ENCODE peak calls at places on chromosomes 2 and 18, in five cellular contexts. One of them, this sample, is unnamed.

GRCh38 chr2:77813614-77814013 is 291.4 kb upstream of the LRRTM4 start:
- DNase-seq in activated CD4-positive, CD25-positive, alpha-beta regulatory T cell treated with anti-CD3 and anti-CD28 coated beads, Interleukin-2, amount 50 U/mL, for 16 hours: no peak
- DNase-seq in foreskin fibroblast: no peak
- DNase-seq in MM.1S: no peak
- DNase-seq in HTR-8/SVneo: no peak
- DNase-seq in this sample: no peak

GRCh38 chr2:113791697-113792590 is 35.5 kb upstream of the SLC35F5 start:
- DNase-seq in activated CD4-positive, CD25-positive, alpha-beta regulatory T cell treated with anti-CD3 and anti-CD28 coated beads, Interleukin-2, amount 50 U/mL, for 16 hours: no peak
- DNase-seq in foreskin fibroblast: no peak
- DNase-seq in MM.1S: peak; percentile 89
- DNase-seq in HTR-8/SVneo: no peak
- DNase-seq in this sample: no peak

GRCh38 chr2:226573158-226573557 is 226.5 kb downstream of the IRS1 start:
- DNase-seq in activated CD4-positive, CD25-positive, alpha-beta regulatory T cell treated with anti-CD3 and anti-CD28 coated beads, Interleukin-2, amount 50 U/mL, for 16 hours: no peak
- DNase-seq in foreskin fibroblast: no peak
- DNase-seq in MM.1S: no peak
- DNase-seq in HTR-8/SVneo: no peak
- DNase-seq in this sample: no peak

GRCh38 chr2:649461-650342 is 27.5 kb downstream of the TMEM18 start:
- DNase-seq in activated CD4-positive, CD25-positive, alpha-beta regulatory T cell treated with anti-CD3 and anti-CD28 coated beads, Interleukin-2, amount 50 U/mL, for 16 hours: no peak
- DNase-seq in foreskin fibroblast: no peak
- DNase-seq in MM.1S: no peak
- DNase-seq in HTR-8/SVneo: no peak
- DNase-seq in this sample: no peak

GRCh38 chr18:50610349-50610748 is 50.5 kb downstream of the MAPK4 start:
- DNase-seq in activated CD4-positive, CD25-positive, alpha-beta regulatory T cell treated with anti-CD3 and anti-CD28 coated beads, Interleukin-2, amount 50 U/mL, for 16 hours: no peak
- DNase-seq in foreskin fibroblast: no peak
- DNase-seq in MM.1S: no peak
- DNase-seq in HTR-8/SVneo: no peak
- DNase-seq in this sample: no peak

GRCh38 chr2:9763356-9764152 is 79.7 kb upstream of the TAF1B start:
- DNase-seq in activated CD4-positive, CD25-positive, alpha-beta regulatory T cell treated with anti-CD3 and anti-CD28 coated beads, Interleukin-2, amount 50 U/mL, for 16 hours: no peak
- DNase-seq in foreskin fibroblast: no peak
- DNase-seq in MM.1S: no peak
- DNase-seq in HTR-8/SVneo: no peak
- DNase-seq in this sample: no peak

GRCh38 chr2:217065695-217066405 is 206.0 kb upstream of the TNP1 start:
- DNase-seq in activated CD4-positive, CD25-positive, alpha-beta regulatory T cell treated with anti-CD3 and anti-CD28 coated beads, Interleukin-2, amount 50 U/mL, for 16 hours: no peak
- DNase-seq in foreskin fibroblast: peak; percentile 94
- DNase-seq in MM.1S: no peak
- DNase-seq in HTR-8/SVneo: peak; percentile 37
- DNase-seq in this sample: no peak

GRCh38 chr18:31526374-31526773 is 28.4 kb downstream of the DSG2 start:
- DNase-seq in activated CD4-positive, CD25-positive, alpha-beta regulatory T cell treated with anti-CD3 and anti-CD28 coated beads, Interleukin-2, amount 50 U/mL, for 16 hours: no peak
- DNase-seq in foreskin fibroblast: no peak
- DNase-seq in MM.1S: no peak
- DNase-seq in HTR-8/SVneo: no peak
- DNase-seq in this sample: no peak

GRCh38 chr18:3979024-3979423 is 476.1 kb downstream of the DLGAP1 start:
- DNase-seq in activated CD4-positive, CD25-positive, alpha-beta regulatory T cell treated with anti-CD3 and anti-CD28 coated beads, Interleukin-2, amount 50 U/mL, for 16 hours: no peak
- DNase-seq in foreskin fibroblast: no peak
- DNase-seq in MM.1S: no peak
- DNase-seq in HTR-8/SVneo: no peak
- DNase-seq in this sample: no peak

GRCh38 chr2:217792611-217793527 is 209.9 kb downstream of the TNS1 start:
- DNase-seq in activated CD4-positive, CD25-positive, alpha-beta regulatory T cell treated with anti-CD3 and anti-CD28 coated beads, Interleukin-2, amount 50 U/mL, for 16 hours: no peak
- DNase-seq in foreskin fibroblast: peak; percentile 19
- DNase-seq in MM.1S: no peak
- DNase-seq in HTR-8/SVneo: no peak
- DNase-seq in this sample: no peak

GRCh38 chr2:240752209-240752608 is 60.5 kb downstream of the AQP12A start:
- DNase-seq in activated CD4-positive, CD25-positive, alpha-beta regulatory T cell treated with anti-CD3 and anti-CD28 coated beads, Interleukin-2, amount 50 U/mL, for 16 hours: no peak
- DNase-seq in foreskin fibroblast: no peak
- DNase-seq in MM.1S: no peak
- DNase-seq in HTR-8/SVneo: no peak
- DNase-seq in this sample: no peak

GRCh38 chr2:210961249-210961648 is 404.9 kb downstream of the CPS1 start:
- DNase-seq in activated CD4-positive, CD25-positive, alpha-beta regulatory T cell treated with anti-CD3 and anti-CD28 coated beads, Interleukin-2, amount 50 U/mL, for 16 hours: no peak
- DNase-seq in foreskin fibroblast: no peak
- DNase-seq in MM.1S: no peak
- DNase-seq in HTR-8/SVneo: no peak
- DNase-seq in this sample: no peak